ENCODE peak calls at places on chromosome 20, in seven cellular contexts. X, N, A, P, F, V and D are unnamed samples.

GRCh38 chr20:6665161-6665560 is 102.3 kb upstream of the BMP2 start:
- DNase-seq in X (no peak), N (peak), A (no peak), P (no peak), F (no peak), V (no peak), D (no peak)

GRCh38 chr20:51906694-51907093 is 104.4 kb upstream of the SALL4 start:
- DNase-seq in X (no peak), N (no peak), A (no peak), P (no peak), F (no peak), V (no peak), D (no peak)

GRCh38 chr20:4666001-4666470 is 55.7 kb upstream of the PRND start:
- DNase-seq in X (peak), N (peak), A (peak), P (no peak), F (peak), V (peak), D (no peak)

GRCh38 chr20:38412877-38413577 is 22.1 kb downstream of the SNHG17 start:
- DNase-seq in X (no peak), N (no peak), A (no peak), P (peak), F (no peak), V (no peak), D (no peak)

GRCh38 chr20:57460781-57461465 is 64.0 kb downstream of the CTCFL start:
- DNase-seq in X (no peak), N (no peak), A (no peak), P (no peak), F (no peak), V (no peak), D (no peak)

GRCh38 chr20:12605751-12606150 is 403.0 kb upstream of the SPTLC3 start:
- DNase-seq in X (no peak), N (no peak), A (no peak), P (no peak), F (no peak), V (no peak), D (no peak)

GRCh38 chr20:13220857-13221297 is at the start of gene ISM1:
- DNase-seq in X (no peak), N (no peak), A (peak), P (no peak), F (peak), V (no peak), D (peak)

GRCh38 chr20:1567392-1568165 is 10.1 kb upstream of the SIRPD start:
- DNase-seq in X (peak), N (peak), A (no peak), P (no peak), F (no peak), V (peak), D (no peak)

GRCh38 chr20:56733967-56734366 is 104.9 kb downstream of the TFAP2C start:
- DNase-seq in X (no peak), N (no peak), A (no peak), P (no peak), F (no peak), V (no peak), D (no peak)

GRCh38 chr20:40810336-40810735 is 121.3 kb upstream of the MAFB start:
- DNase-seq in X (no peak), N (no peak), A (no peak), P (no peak), F (no peak), V (no peak), D (no peak)

GRCh38 chr20:24585796-24586522 is 116.5 kb downstream of the SYNDIG1 start:
- DNase-seq in X (no peak), N (no peak), A (no peak), P (no peak), F (no peak), V (no peak), D (no peak)

GRCh38 chr20:57469418-57470211 is 55.3 kb downstream of the CTCFL start:
- DNase-seq in X (no peak), N (no peak), A (no peak), P (no peak), F (no peak), V (no peak), D (peak)